ENCODE peak calls at places on chromosome 12, in five cellular contexts. M, X, R, Y and V are unnamed samples.

GRCh38 chr12:138171-138897 is 71.8 kb downstream of the IQSEC3 start:
- DNase-seq in M (no peak), Y (no peak), X (no peak), R (no peak), V (no peak)

GRCh38 chr12:47704719-47705118 is 1.1 kb downstream of the RPAP3 start:
- DNase-seq in M (no peak), R (no peak), Y (no peak), X (no peak), V (no peak)

GRCh38 chr12:106246891-106247730 is 709 bp downstream of the CKAP4 start:
- DNase-seq in M (peak; percentile 48), X (peak; percentile 71), Y (peak; percentile 81), R (no peak), V (peak; percentile 42)

GRCh38 chr12:66024966-66025365 is 105.6 kb downstream of the LLPH start:
- DNase-seq in X (no peak), R (no peak), M (no peak), Y (no peak), V (no peak)

GRCh38 chr12:106138279-106138645 is 492 bp downstream of the NUAK1 start:
- DNase-seq in X (peak; percentile 39), Y (no peak), R (no peak), M (no peak), V (peak; percentile 7)

GRCh38 chr12:49345048-49345839 is 1.4 kb upstream of the DNAJC22 start:
- DNase-seq in X (no peak), R (no peak), Y (peak; percentile 87), M (no peak), V (no peak)

GRCh38 chr12:116065561-116065960 is 211.9 kb downstream of the MED13L start:
- DNase-seq in M (no peak), X (no peak), Y (no peak), R (no peak), V (no peak)

GRCh38 chr12:89655851-89656250 is 52.8 kb downstream of the ATP2B1 start:
- DNase-seq in Y (no peak), R (no peak), M (no peak), X (no peak), V (no peak)

GRCh38 chr12:63816031-63816430 is 28.5 kb upstream of the SRGAP1 start:
- DNase-seq in R (no peak), X (no peak), Y (no peak), M (no peak), V (no peak)

GRCh38 chr12:110458756-110459155 is 8.6 kb upstream of the ARPC3 start:
- DNase-seq in M (no peak), X (no peak), R (no peak), Y (no peak), V (no peak)
- H3K36me3 ChIP-seq in M (peaks cover 29% of the 10 kb centered on the region), X (peaks cover 40% of the 10 kb centered on the region), R (no peaks in the 10 kb centered on the region), Y (peaks cover 10% of the 10 kb centered on the region), V (peaks cover 10% of the 10 kb centered on the region)

DNA sequence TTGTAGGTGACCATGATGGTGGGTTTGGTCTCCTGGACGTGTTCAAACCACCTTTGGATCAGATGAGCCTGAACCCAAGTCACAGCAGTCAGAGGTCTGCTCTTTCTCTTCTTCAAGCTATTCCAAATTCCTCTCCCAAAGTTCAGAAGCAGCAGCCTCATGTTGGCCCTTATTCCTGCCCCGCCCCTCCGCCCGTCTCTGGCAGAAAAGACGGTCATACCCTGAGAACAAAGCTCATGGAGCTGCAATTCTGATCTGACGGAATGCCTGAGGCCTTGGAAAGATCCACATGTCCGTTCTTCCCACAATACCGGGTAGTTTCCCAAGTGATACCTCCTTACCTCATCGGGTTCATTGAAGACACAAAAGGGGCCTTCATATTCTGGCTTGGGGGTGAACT is 11.4 kb downstream of the POLE start:
- DNase-seq in Y (no peak), X (no peak), M (no peak), R (no peak), V (no peak)
- H3K36me3 ChIP-seq in Y (peaks cover 56% of the 10 kb centered on the region), X (peaks cover 56% of the 10 kb centered on the region), M (peaks cover 62% of the 10 kb centered on the region), R (no peaks in the 10 kb centered on the region), V (peaks cover 16% of the 10 kb centered on the region)

GRCh38 chr12:71621938-71622337 is 41.7 kb downstream of the ZFC3H1 start:
- DNase-seq in Y (no peak), X (no peak), M (no peak), R (no peak), V (no peak)

GRCh38 chr12:71627438-71628002 is 36.1 kb downstream of the ZFC3H1 start:
- DNase-seq in Y (no peak), M (no peak), X (no peak), R (no peak), V (no peak)

GRCh38 chr12:71626768-71627167 is 36.9 kb downstream of the ZFC3H1 start:
- DNase-seq in X (no peak), Y (no peak), M (no peak), R (no peak), V (no peak)

GRCh38 chr12:71626098-71626497 is 37.5 kb downstream of the ZFC3H1 start:
- DNase-seq in M (no peak), R (no peak), X (no peak), Y (no peak), V (no peak)
- H3K36me3 ChIP-seq in M (peaks cover 94% of the 10 kb centered on the region), R (no peaks in the 10 kb centered on the region), X (peaks cover 85% of the 10 kb centered on the region), Y (peaks cover 8% of the 10 kb centered on the region), V (peaks cover 68% of the 10 kb centered on the region)

GRCh38 chr12:12686472-12686871 is 9.5 kb downstream of the GPR19 start:
- DNase-seq in X (no peak), R (no peak), M (no peak), Y (no peak), V (no peak)
- H3K36me3 ChIP-seq in X (no peaks in the 10 kb centered on the region), R (no peaks in the 10 kb centered on the region), M (no peaks in the 10 kb centered on the region), Y (no peaks in the 10 kb centered on the region), V (no peaks in the 10 kb centered on the region)

GRCh38 chr12:112031472-112031871 is 18.2 kb downstream of the ERP29 start:
- DNase-seq in Y (no peak), R (no peak), X (no peak), M (no peak), V (no peak)
- H3K36me3 ChIP-seq in Y (peaks cover 17% of the 10 kb centered on the region), R (no peaks in the 10 kb centered on the region), X (peaks cover 67% of the 10 kb centered on the region), M (peaks cover 58% of the 10 kb centered on the region), V (peaks cover 39% of the 10 kb centered on the region)

GRCh38 chr12:104305349-104305748 is 1.8 kb downstream of the EID3 start:
- DNase-seq in M (no peak), R (no peak), X (no peak), Y (no peak), V (no peak)

GRCh38 chr12:104306943-104307654 is 3.6 kb downstream of the EID3 start:
- DNase-seq in M (no peak), X (no peak), Y (no peak), R (no peak), V (no peak)

GRCh38 chr12:104304261-104305004 is 894 bp downstream of the EID3 start:
- DNase-seq in Y (no peak), X (no peak), R (no peak), M (no peak), V (no peak)

GRCh38 chr12:104306376-104306775 is 2.8 kb downstream of the EID3 start:
- DNase-seq in X (no peak), R (no peak), Y (no peak), M (no peak), V (no peak)

GRCh38 chr12:104303538-104304151 is at the start of gene EID3:
- DNase-seq in X (peak; percentile 91), R (no peak), Y (peak; percentile 96), M (peak; percentile 86), V (peak; percentile 71)
- H3K36me3 ChIP-seq in X (peaks cover 3% of the 10 kb centered on the region), R (no peaks in the 10 kb centered on the region), Y (peaks cover 2% of the 10 kb centered on the region), M (no peaks in the 10 kb centered on the region), V (peaks cover 72% of the 10 kb centered on the region)

GRCh38 chr12:104353012-104353981 is 49.8 kb downstream of the EID3 start:
- DNase-seq in M (no peak), Y (no peak), X (no peak), R (no peak), V (no peak)

GRCh38 chr12:104350211-104350908 is 46.8 kb downstream of the EID3 start:
- DNase-seq in R (no peak), X (no peak), Y (no peak), M (no peak), V (no peak)

GRCh38 chr12:104348994-104349494 is 45.5 kb downstream of the EID3 start:
- DNase-seq in R (no peak), X (no peak), Y (no peak), M (no peak), V (no peak)

GRCh38 chr12:104352106-104352713 is 48.7 kb downstream of the EID3 start:
- DNase-seq in Y (no peak), R (no peak), X (no peak), M (no peak), V (no peak)

GRCh38 chr12:104351023-104351983 is 47.8 kb downstream of the EID3 start:
- DNase-seq in R (no peak), X (no peak), M (no peak), Y (peak; percentile 26), V (no peak)
- H3K36me3 ChIP-seq in R (peaks cover 2% of the 10 kb centered on the region), X (peaks cover 51% of the 10 kb centered on the region), M (peaks cover 29% of the 10 kb centered on the region), Y (peaks cover 5% of the 10 kb centered on the region), V (peaks cover 69% of the 10 kb centered on the region)